ENCODE peak calls at places on chromosomes 3 and 15, in seven cellular contexts. P is GM23248, S is right lobe of liver, F is epithelial cell of esophagus, V is choroid plexus epithelial cell, U is bronchial epithelial cell, M is cardiac muscle cell. J is an unnamed sample.

GRCh38 chr3:119228290-119229145 is 12.2 kb downstream of the B4GALT4 start:
- DNase-seq in P (peak), S (no peak), F (no peak), V (no peak), U (no peak), M (no peak), J (no peak)

GRCh38 chr3:7288133-7288532 is 427.2 kb downstream of the GRM7 start:
- DNase-seq in P (no peak), S (no peak), F (no peak), V (no peak), U (no peak), M (no peak), J (no peak)

GRCh38 chr3:160447544-160447943 is 2.0 kb downstream of the TRIM59 start:
- DNase-seq in P (peak), S (no peak), F (peak), V (peak), U (peak), M (no peak), J (peak)

GRCh38 chr3:196292281-196292923 is 4.9 kb upstream of the PCYT1A start:
- DNase-seq in P (no peak), S (no peak), F (no peak), V (no peak), U (no peak), M (no peak), J (no peak)

GRCh38 chr15:96564546-96564945 is 234.0 kb downstream of the NR2F2 start:
- DNase-seq in P (peak), S (no peak), F (peak), V (peak), U (peak), M (no peak), J (no peak)

GRCh38 chr3:172279191-172279640 is 169.0 kb downstream of the GHSR start:
- DNase-seq in P (no peak), S (no peak), F (no peak), V (peak), U (no peak), M (no peak), J (no peak)

GRCh38 chr3:50428007-50428633 is 68.8 kb upstream of the TMEM115 start:
- DNase-seq in P (no peak), S (no peak), F (peak), V (peak), U (peak), M (no peak), J (peak)

GRCh38 chr3:24945575-24945974 is 450.9 kb upstream of the THRB start:
- DNase-seq in P (no peak), S (no peak), F (peak), V (no peak), U (peak), M (no peak), J (no peak)

GRCh38 chr3:43606274-43606673 is 15.5 kb downstream of the ANO10 start:
- DNase-seq in P (no peak), S (no peak), F (no peak), V (no peak), U (no peak), M (no peak), J (no peak)

GRCh38 chr3:5188419-5189405 is 1.2 kb downstream of the EDEM1 start:
- DNase-seq in P (peak), S (peak), F (peak), V (peak), U (peak), M (peak), J (peak)

GRCh38 chr3:45549961-45550360 is 44.6 kb upstream of the LIMD1 start:
- DNase-seq in P (no peak), S (peak), F (no peak), V (peak), U (no peak), M (no peak), J (no peak)

GRCh38 chr3:62226601-62227339 is 146.6 kb downstream of the FEZF2 start:
- DNase-seq in P (no peak), S (no peak), F (no peak), V (no peak), U (no peak), M (no peak), J (no peak)

GRCh38 chr3:150544040-150544439 is 2.3 kb downstream of the SERP1 start:
- DNase-seq in P (peak), S (no peak), F (peak), V (peak), U (peak), M (no peak), J (peak)

GRCh38 chr3:14125193-14126016 is 553 bp downstream of the TMEM43 start:
- DNase-seq in P (peak), S (peak), F (peak), V (peak), U (peak), M (peak), J (peak)

GRCh38 chr15:55526559-55527036 is 18.6 kb upstream of the DNAAF4 start:
- DNase-seq in P (peak), S (no peak), F (peak), V (peak), U (peak), M (peak), J (peak)

GRCh38 chr15:96115642-96116041 is 214.9 kb upstream of the NR2F2 start:
- DNase-seq in P (peak), S (no peak), F (peak), V (peak), U (peak), M (no peak), J (peak)

GRCh38 chr3:28504945-28505344 is 156.3 kb upstream of the AZI2 start:
- DNase-seq in P (no peak), S (no peak), F (no peak), V (no peak), U (no peak), M (peak), J (no peak)

GRCh38 chr15:101380146-101380545 is 85.1 kb upstream of the SNRPA1 start:
- DNase-seq in P (no peak), S (no peak), F (no peak), V (no peak), U (no peak), M (no peak), J (no peak)

GRCh38 chr15:98958918-98959639 is 48.5 kb downstream of the PGPEP1L start:
- DNase-seq in P (no peak), S (no peak), F (no peak), V (no peak), U (no peak), M (no peak), J (no peak)

GRCh38 chr3:132570011-132570410 is 27.1 kb upstream of the ACKR4 start:
- DNase-seq in P (no peak), S (no peak), F (no peak), V (no peak), U (no peak), M (no peak), J (no peak)

GRCh38 chr15:34085746-34086145 is 15.9 kb downstream of the EMC7 start:
- DNase-seq in P (peak), S (no peak), F (no peak), V (peak), U (no peak), M (no peak), J (no peak)

GRCh38 chr3:43163895-43164493 is 58.1 kb upstream of the POMGNT2 start:
- DNase-seq in P (no peak), S (no peak), F (no peak), V (no peak), U (no peak), M (no peak), J (no peak)

GRCh38 chr3:85781806-85782205 is 823.0 kb downstream of the CADM2 start:
- DNase-seq in P (no peak), S (no peak), F (no peak), V (peak), U (peak), M (no peak), J (no peak)

GRCh38 chr15:81285461-81285860 is 38.5 kb downstream of the STARD5 start:
- DNase-seq in P (no peak), S (peak), F (no peak), V (no peak), U (no peak), M (no peak), J (no peak)

GRCh38 chr3:63387568-63387967 is 109.5 kb downstream of the SYNPR start:
- DNase-seq in P (peak), S (no peak), F (no peak), V (peak), U (peak), M (peak), J (no peak)

GRCh38 chr3:86958534-86958933 is 32.4 kb downstream of the VGLL3 start:
- DNase-seq in P (peak), S (no peak), F (peak), V (peak), U (no peak), M (no peak), J (peak)

GRCh38 chr3:126261037-126261436 is 80.7 kb upstream of the ALDH1L1 start:
- DNase-seq in P (peak), S (peak), F (peak), V (peak), U (no peak), M (no peak), J (peak)

GRCh38 chr3:191352014-191352413 is 21.7 kb upstream of the UTS2B start:
- DNase-seq in P (no peak), S (no peak), F (peak), V (no peak), U (peak), M (no peak), J (no peak)

GRCh38 chr3:197083486-197083885 is 53.9 kb upstream of the MELTF start:
- DNase-seq in P (peak), S (no peak), F (peak), V (peak), U (peak), M (no peak), J (peak)

GRCh38 chr3:45976191-45977091 is 19.2 kb downstream of the FYCO1 start:
- DNase-seq in P (no peak), S (no peak), F (no peak), V (no peak), U (no peak), M (no peak), J (no peak)

GRCh38 chr3:10790713-10791112 is 25.3 kb upstream of the SLC6A11 start:
- DNase-seq in P (no peak), S (no peak), F (no peak), V (no peak), U (no peak), M (no peak), J (no peak)

GRCh38 chr3:133469140-133469731 is 69.4 kb downstream of the BFSP2 start:
- DNase-seq in P (peak), S (peak), F (no peak), V (peak), U (no peak), M (no peak), J (peak)

GRCh38 chr3:162643245-162643644 is 1146.6 kb downstream of the OTOL1 start:
- DNase-seq in P (peak), S (no peak), F (peak), V (peak), U (no peak), M (no peak), J (peak)

GRCh38 chr3:62922326-62922725 is 47.1 kb upstream of the CADPS start:
- DNase-seq in P (peak), S (no peak), F (no peak), V (no peak), U (no peak), M (no peak), J (no peak)

GRCh38 chr3:147210676-147211075 is 195.7 kb downstream of the ZIC4 start:
- DNase-seq in P (no peak), S (no peak), F (no peak), V (peak), U (no peak), M (no peak), J (no peak)

GRCh38 chr3:23256741-23257435 is 53.8 kb downstream of the UBE2E2 start:
- DNase-seq in P (peak), S (no peak), F (no peak), V (peak), U (no peak), M (no peak), J (no peak)

GRCh38 chr15:74791007-74791406 is 9.1 kb downstream of the CSK start:
- DNase-seq in P (no peak), S (no peak), F (no peak), V (no peak), U (no peak), M (no peak), J (no peak)

GRCh38 chr15:74791667-74792066 is 9.8 kb downstream of the CSK start:
- DNase-seq in P (no peak), S (no peak), F (no peak), V (no peak), U (no peak), M (no peak), J (no peak)

GRCh38 chr15:74789741-74790079 is 7.8 kb downstream of the CSK start:
- DNase-seq in P (no peak), S (peak), F (no peak), V (no peak), U (no peak), M (no peak), J (no peak)

GRCh38 chr15:74789171-74789627 is 7.3 kb downstream of the CSK start:
- DNase-seq in P (no peak), S (peak), F (peak), V (no peak), U (no peak), M (no peak), J (no peak)

DNA sequence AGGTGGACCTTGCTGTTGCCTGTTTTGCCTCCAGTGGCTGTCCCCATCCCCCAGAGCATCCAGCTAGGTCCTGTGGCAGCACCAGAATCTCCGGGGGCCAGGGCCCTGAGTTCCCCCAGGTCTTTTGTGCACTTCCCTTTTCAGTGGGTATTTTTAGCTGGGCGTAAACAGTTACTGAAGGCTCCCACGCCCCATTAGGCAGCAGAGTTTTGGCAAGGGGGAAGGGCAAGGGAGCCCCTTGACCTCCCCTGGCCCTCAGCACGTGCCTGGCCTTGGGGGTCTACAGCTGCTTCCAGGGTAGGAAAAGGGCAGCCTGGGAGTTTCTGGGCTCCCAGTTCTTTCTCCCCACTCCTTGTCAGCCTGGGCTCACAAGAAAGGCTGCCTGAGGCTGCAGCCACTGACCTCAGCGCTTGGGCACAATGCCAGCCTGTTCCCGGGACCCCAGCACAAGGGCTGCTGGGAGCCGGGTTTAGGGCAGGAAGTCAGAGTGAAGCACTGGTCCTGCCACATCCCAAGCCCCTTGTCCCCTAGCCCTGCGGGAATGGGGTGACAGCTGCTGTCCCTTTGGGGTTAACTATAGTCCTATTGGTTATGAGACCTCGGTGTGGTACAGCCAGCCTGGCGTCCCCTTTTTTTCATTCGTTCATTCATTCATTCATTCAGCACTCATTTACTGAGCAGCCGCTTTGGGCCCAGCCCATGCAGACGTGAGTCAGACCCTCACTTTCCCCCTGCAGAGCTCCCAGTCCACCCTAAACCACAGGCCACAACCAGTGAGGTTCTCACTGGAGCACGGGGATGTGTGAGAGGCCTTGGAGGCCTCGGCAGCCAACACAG is 8.4 kb downstream of the CSK start:
- DNase-seq in P (peak), S (peak), F (no peak), V (peak), U (no peak), M (peak), J (peak)
- H3K4me3 ChIP-seq in P (no peak), S (no peak), F (no peak), V (no peak), U (no peak), M (no peak), J (no peak)

DNA sequence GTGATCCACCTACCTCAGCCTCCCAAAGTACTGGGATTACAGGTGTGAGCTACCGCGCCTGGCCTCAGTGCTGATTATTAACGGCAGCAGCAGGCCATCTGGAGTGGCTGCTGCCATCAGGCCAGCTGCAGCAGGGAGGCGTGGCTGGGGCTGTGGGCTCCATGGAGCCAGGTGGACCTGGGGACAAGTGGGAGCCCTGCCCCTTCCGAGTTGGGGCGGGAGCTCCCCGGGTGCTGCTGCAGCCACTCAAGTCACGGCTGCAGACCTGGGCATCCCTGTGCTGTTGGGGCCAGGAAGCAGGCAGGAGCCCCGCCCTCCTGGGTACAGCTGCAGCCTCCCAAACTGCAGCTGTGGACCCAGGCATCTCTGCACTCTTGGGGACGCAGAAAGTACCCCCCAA is 23.9 kb downstream of the LRRC49 start:
- DNase-seq in P (no peak), S (no peak), F (no peak), V (no peak), U (no peak), M (no peak), J (no peak)
- H3K4me3 ChIP-seq in P (no peak), S (no peak), F (no peak), V (no peak), U (no peak), M (no peak), J (no peak)

GRCh38 chr3:71415708-71416108 is 167.8 kb downstream of the FOXP1 start:
- DNase-seq in P (no peak), S (no peak), F (no peak), V (no peak), U (no peak), M (no peak), J (no peak)
- H3K4me3 ChIP-seq in P (no peak), S (no peak), F (no peak), V (no peak), U (no peak), M (no peak), J (no peak)

GRCh38 chr3:57546616-57547015 is 2.5 kb upstream of the DNAH12 start:
- DNase-seq in P (no peak), S (no peak), F (no peak), V (no peak), U (no peak), M (no peak), J (no peak)

GRCh38 chr3:57545636-57546268 is 1.6 kb upstream of the DNAH12 start:
- DNase-seq in P (no peak), S (no peak), F (no peak), V (no peak), U (no peak), M (no peak), J (no peak)

GRCh38 chr3:57538465-57538864 is 5.7 kb downstream of the DNAH12 start:
- DNase-seq in P (no peak), S (no peak), F (peak), V (no peak), U (no peak), M (no peak), J (no peak)

GRCh38 chr3:57544181-57545125 is at the start of gene DNAH12:
- DNase-seq in P (peak), S (peak), F (peak), V (peak), U (no peak), M (peak), J (peak)
- H3K4me3 ChIP-seq in P (peak), S (no peak), F (peak), V (peak), U (peak), M (peak), J (peak)

GRCh38 chr3:181700168-181701087 is 11.3 kb upstream of the SOX2 start:
- DNase-seq in P (peak), S (peak), F (peak), V (peak), U (peak), M (peak), J (peak)
- H3K4me3 ChIP-seq in P (peak), S (no peak), F (peak), V (no peak), U (no peak), M (no peak), J (peak)

GRCh38 chr3:138227650-138228049 is 40.5 kb downstream of the ARMC8 start:
- DNase-seq in P (peak), S (no peak), F (no peak), V (peak), U (no peak), M (no peak), J (peak)
- H3K4me3 ChIP-seq in P (no peak), S (no peak), F (no peak), V (no peak), U (no peak), M (no peak), J (no peak)

GRCh38 chr3:129181834-129182233 is 1.9 kb downstream of the CNBP start:
- DNase-seq in P (no peak), S (no peak), F (no peak), V (no peak), U (no peak), M (no peak), J (no peak)
- H3K4me3 ChIP-seq in P (peak), S (peak), F (peak), V (peak), U (peak), M (peak), J (peak)